ENCODE peak calls at places on chromosomes 11 and 22, in ten cellular contexts. X, G, L, F, P, E, U, K, D and Q are unnamed samples.

GRCh38 chr11:7551571-7551970 is 37.8 kb downstream of the PPFIBP2 start:
- DNase-seq in X (peak), G (peak), L (no peak), F (peak), P (no peak), E (no peak), U (no peak), K (no peak), D (no peak), Q (no peak)

GRCh38 chr11:12200359-12201015 is 90.1 kb downstream of the MICAL2 start:
- DNase-seq in X (no peak), G (peak), L (no peak), F (peak), P (no peak), E (peak), U (no peak), K (no peak), D (peak), Q (peak)

GRCh38 chr11:69364901-69365300 is 70.9 kb downstream of the MYEOV start:
- DNase-seq in X (no peak), G (peak), L (no peak), F (no peak), P (no peak), E (no peak), U (no peak), K (no peak), D (no peak), Q (no peak)

GRCh38 chr11:66100272-66101037 is 30.4 kb downstream of the PACS1 start:
- DNase-seq in X (no peak), G (peak), L (peak), F (peak), P (peak), E (peak), U (no peak), K (peak), D (peak), Q (no peak)

GRCh38 chr11:12397953-12398352 is 20.6 kb downstream of the PARVA start:
- DNase-seq in X (peak), G (peak), L (no peak), F (peak), P (no peak), E (peak), U (no peak), K (no peak), D (peak), Q (peak)

GRCh38 chr22:20080445-20080775 is 369 bp downstream of the DGCR8 start:
- DNase-seq in X (peak), G (peak), L (peak), F (peak), P (peak), E (peak), U (no peak), K (peak), D (no peak), Q (no peak)

GRCh38 chr22:32950366-32950765 is 107.8 kb downstream of the SYN3 start:
- DNase-seq in X (peak), G (no peak), L (no peak), F (no peak), P (no peak), E (no peak), U (no peak), K (no peak), D (no peak), Q (no peak)

GRCh38 chr11:133951484-133952198 is 5.1 kb downstream of the IGSF9B start:
- DNase-seq in X (peak), G (peak), L (no peak), F (peak), P (peak), E (peak), U (no peak), K (no peak), D (no peak), Q (no peak)

GRCh38 chr22:50317674-50318073 is 9.1 kb downstream of the DENND6B start:
- DNase-seq in X (no peak), G (no peak), L (no peak), F (no peak), P (no peak), E (no peak), U (no peak), K (no peak), D (no peak), Q (no peak)

GRCh38 chr22:25012743-25013142 is 60.2 kb downstream of the KIAA1671 start:
- DNase-seq in X (peak), G (no peak), L (no peak), F (no peak), P (no peak), E (no peak), U (no peak), K (no peak), D (no peak), Q (no peak)

GRCh38 chr22:39097098-39098020 is at the start of gene APOBEC3H:
- DNase-seq in X (no peak), G (peak), L (no peak), F (peak), P (no peak), E (no peak), U (no peak), K (no peak), D (no peak), Q (no peak)

GRCh38 chr11:33889821-33890378 is 2.0 kb downstream of the LMO2 start:
- DNase-seq in X (no peak), G (no peak), L (no peak), F (no peak), P (no peak), E (no peak), U (no peak), K (no peak), D (no peak), Q (no peak)

GRCh38 chr22:19571995-19572394 is 47.8 kb upstream of the CLDN5 start:
- DNase-seq in X (no peak), G (no peak), L (no peak), F (no peak), P (no peak), E (no peak), U (no peak), K (no peak), D (no peak), Q (no peak)

GRCh38 chr11:110763249-110764011 is 51.2 kb upstream of the ARHGAP20 start:
- DNase-seq in X (no peak), G (peak), L (no peak), F (peak), P (peak), E (no peak), U (no peak), K (no peak), D (no peak), Q (peak)

GRCh38 chr11:103851166-103851651 is 185.2 kb upstream of the DDI1 start:
- DNase-seq in X (no peak), G (peak), L (no peak), F (peak), P (no peak), E (no peak), U (no peak), K (no peak), D (no peak), Q (peak)

GRCh38 chr22:47366026-47366767 is 603.7 kb downstream of the TBC1D22A start:
- DNase-seq in X (no peak), G (no peak), L (no peak), F (no peak), P (no peak), E (no peak), U (no peak), K (no peak), D (no peak), Q (no peak)